ENCODE peak calls at places on chromosomes 3 and 15, in eight cellular contexts. B, V, W, O, G, U, F and Z are unnamed samples.
A peak's percentile ranks its signal among the peaks of the same experiment; 100 is the strongest.

GRCh38 chr3:50321844-50322385 is 630 bp downstream of the HYAL2 start:
- DNase-seq in B (no peak), V (no peak), W (no peak), O (no peak), G (no peak), U (no peak), F (no peak), Z (no peak)

GRCh38 chr15:101250931-101251829 is 668 bp downstream of the CHSY1 start:
- DNase-seq in B (no peak), V (no peak), W (peak; percentile 51), O (no peak), G (peak; percentile 57), U (no peak), F (peak; percentile 58), Z (peak; percentile 26)

GRCh38 chr15:82178061-82178460 is 84.5 kb downstream of the EFL1 start:
- DNase-seq in B (no peak), V (peak; percentile 77), W (no peak), O (peak; percentile 42), G (no peak), U (no peak), F (no peak), Z (no peak)

GRCh38 chr3:194269610-194270145 is 81.5 kb downstream of the CPN2 start:
- DNase-seq in B (peak; percentile 85), V (peak; percentile 72), W (no peak), O (no peak), G (no peak), U (peak; percentile 64), F (no peak), Z (no peak)

GRCh38 chr15:74434260-74434915 is 630 bp upstream of the SEMA7A start:
- DNase-seq in B (no peak), V (no peak), W (no peak), O (no peak), G (no peak), U (no peak), F (no peak), Z (no peak)

GRCh38 chr3:49535971-49536874 is 18.1 kb upstream of the BSN start:
- DNase-seq in B (no peak), V (peak; percentile 34), W (no peak), O (no peak), G (no peak), U (no peak), F (no peak), Z (no peak)

GRCh38 chr3:89300976-89301375 is 193.6 kb downstream of the EPHA3 start:
- DNase-seq in B (no peak), V (peak; percentile 8), W (no peak), O (peak; percentile 23), G (no peak), U (no peak), F (no peak), Z (no peak)

GRCh38 chr3:25144430-25144829 is 283.6 kb upstream of the RARB start:
- DNase-seq in B (no peak), V (no peak), W (no peak), O (no peak), G (no peak), U (no peak), F (no peak), Z (no peak)

GRCh38 chr3:184261270-184262165 is at the start of gene CAMK2N2:
- DNase-seq in B (peak; percentile 95), V (peak; percentile 37), W (peak; percentile 62), O (no peak), G (peak; percentile 94), U (peak; percentile 50), F (peak; percentile 97), Z (peak; percentile 82)

GRCh38 chr3:7407107-7407506 is 546.2 kb downstream of the GRM7 start:
- DNase-seq in B (no peak), V (no peak), W (no peak), O (no peak), G (no peak), U (no peak), F (no peak), Z (no peak)

GRCh38 chr3:127209155-127209839 is 16.4 kb downstream of the PRR23E start:
- DNase-seq in B (peak; percentile 20), V (no peak), W (no peak), O (no peak), G (no peak), U (no peak), F (no peak), Z (no peak)

GRCh38 chr3:88188436-88188835 is 38.7 kb downstream of the C3orf38 start:
- DNase-seq in B (no peak), V (peak; percentile 31), W (no peak), O (peak; percentile 78), G (peak; percentile 5), U (no peak), F (no peak), Z (no peak)

GRCh38 chr15:77001351-77001750 is 6.4 kb downstream of the PSTPIP1 start:
- DNase-seq in B (no peak), V (no peak), W (no peak), O (no peak), G (no peak), U (no peak), F (peak; percentile 79), Z (no peak)

GRCh38 chr3:135766113-135766512 is 199.4 kb upstream of the PPP2R3A start:
- DNase-seq in B (no peak), V (no peak), W (no peak), O (no peak), G (no peak), U (no peak), F (no peak), Z (no peak)

GRCh38 chr15:68384451-68385239 is 47.3 kb downstream of the ITGA11 start:
- DNase-seq in B (peak; percentile 9), V (peak; percentile 94), W (no peak), O (peak; percentile 97), G (no peak), U (no peak), F (no peak), Z (no peak)

GRCh38 chr15:83971967-83972366 is 263.6 kb upstream of the GOLGA6L4 start:
- DNase-seq in B (no peak), V (peak; percentile 65), W (no peak), O (no peak), G (no peak), U (no peak), F (no peak), Z (no peak)

GRCh38 chr3:177830411-177830849 is 633.1 kb upstream of the TBL1XR1 start:
- DNase-seq in B (no peak), V (peak; percentile 98), W (no peak), O (peak; percentile 78), G (peak; percentile 19), U (no peak), F (peak; percentile 61), Z (no peak)

GRCh38 chr3:33652736-33653135 is 65.3 kb downstream of the CLASP2 start:
- DNase-seq in B (no peak), V (no peak), W (no peak), O (no peak), G (no peak), U (no peak), F (no peak), Z (no peak)

GRCh38 chr3:64954995-64955636 is 267.3 kb upstream of the ADAMTS9 start:
- DNase-seq in B (no peak), V (no peak), W (no peak), O (no peak), G (no peak), U (peak; percentile 41), F (peak; percentile 52), Z (no peak)

GRCh38 chr3:151107177-151107576 is 21.7 kb downstream of the MED12L start:
- DNase-seq in B (no peak), V (no peak), W (no peak), O (no peak), G (no peak), U (no peak), F (no peak), Z (no peak)

GRCh38 chr15:101664303-101664913 is 12.2 kb upstream of the TM2D3 start:
- DNase-seq in B (no peak), V (peak; percentile 28), W (no peak), O (no peak), G (no peak), U (no peak), F (no peak), Z (no peak)

GRCh38 chr3:113211370-113212154 is at the start of gene BOC:
- DNase-seq in B (peak; percentile 57), V (peak; percentile 77), W (no peak), O (peak; percentile 63), G (peak; percentile 77), U (no peak), F (peak; percentile 44), Z (no peak)

GRCh38 chr3:4846529-4846928 is 132.7 kb upstream of the BHLHE40 start:
- DNase-seq in B (no peak), V (no peak), W (no peak), O (no peak), G (no peak), U (no peak), F (peak; percentile 63), Z (no peak)

GRCh38 chr15:43420435-43420834 is 49.5 kb downstream of the TUBGCP4 start:
- DNase-seq in B (no peak), V (no peak), W (no peak), O (no peak), G (no peak), U (no peak), F (no peak), Z (no peak)

GRCh38 chr15:35271371-35272043 is 186.4 kb upstream of the NANOGP8 start:
- DNase-seq in B (no peak), V (peak; percentile 56), W (no peak), O (no peak), G (no peak), U (no peak), F (no peak), Z (no peak)

GRCh38 chr3:50264964-50265485 is 3.9 kb upstream of the SEMA3B start:
- DNase-seq in B (no peak), V (no peak), W (no peak), O (no peak), G (no peak), U (peak; percentile 41), F (no peak), Z (no peak)

GRCh38 chr3:75396316-75396802 is 267.8 kb upstream of the FRG2C start:
- DNase-seq in B (no peak), V (no peak), W (no peak), O (no peak), G (no peak), U (no peak), F (no peak), Z (no peak)

GRCh38 chr15:83305696-83306291 is 21.3 kb upstream of the BNC1 start:
- DNase-seq in B (peak; percentile 40), V (no peak), W (no peak), O (no peak), G (no peak), U (no peak), F (no peak), Z (no peak)

GRCh38 chr3:77066829-77067228 is 26.9 kb downstream of the ROBO2 start:
- DNase-seq in B (no peak), V (no peak), W (no peak), O (no peak), G (no peak), U (no peak), F (no peak), Z (no peak)

GRCh38 chr3:168511428-168512014 is 415.8 kb upstream of the GOLIM4 start:
- DNase-seq in B (no peak), V (peak; percentile 4), W (no peak), O (peak; percentile 3), G (peak; percentile 35), U (no peak), F (peak; percentile 56), Z (no peak)

GRCh38 chr15:69224383-69224782 is 63.9 kb downstream of the GLCE start:
- DNase-seq in B (no peak), V (peak; percentile 0), W (no peak), O (no peak), G (no peak), U (peak; percentile 73), F (no peak), Z (no peak)

GRCh38 chr3:120469440-120470415 is 18.9 kb upstream of the FSTL1 start:
- DNase-seq in B (peak; percentile 70), V (no peak), W (no peak), O (no peak), G (no peak), U (no peak), F (no peak), Z (no peak)

GRCh38 chr3:172334743-172335142 is 113.5 kb downstream of the GHSR start:
- DNase-seq in B (no peak), V (no peak), W (no peak), O (no peak), G (peak; percentile 42), U (no peak), F (peak; percentile 61), Z (no peak)